ENCODE peak calls at places on chromosome 4, in six cellular contexts. One of them, this sample, is unnamed.

GRCh38 chr4:74189331-74190043 is 31.6 kb downstream of the MTHFD2L start:
- DNase-seq in T1000: no peak
- DNase-seq in NCI-H1694 treated with DMSO at 0.1 percent for 48 hours: peak
- DNase-seq in progenitor cell of endocrine pancreas: no peak
- DNase-seq in NCI-H2171: peak
- DNase-seq in suprapubic skin: no peak
- DNase-seq in this sample: peak

GRCh38 chr4:73533515-73534422 is 52.2 kb downstream of the AFM start:
- DNase-seq in NCI-H1694 treated with DMSO at 0.1 percent for 48 hours: no peak
- DNase-seq in T1000: no peak
- DNase-seq in NCI-H2171: no peak
- DNase-seq in suprapubic skin: no peak
- DNase-seq in progenitor cell of endocrine pancreas: no peak
- DNase-seq in this sample: no peak

GRCh38 chr4:175062183-175062592 is 144.0 kb downstream of the ADAM29 start:
- DNase-seq in suprapubic skin: peak
- DNase-seq in NCI-H1694 treated with DMSO at 0.1 percent for 48 hours: no peak
- DNase-seq in NCI-H2171: no peak
- DNase-seq in T1000: no peak
- DNase-seq in progenitor cell of endocrine pancreas: no peak
- DNase-seq in this sample: no peak

GRCh38 chr4:106369456-106370060 is 980 bp upstream of the GIMD1 start:
- DNase-seq in progenitor cell of endocrine pancreas: no peak
- DNase-seq in suprapubic skin: no peak
- DNase-seq in T1000: peak
- DNase-seq in NCI-H2171: no peak
- DNase-seq in NCI-H1694 treated with DMSO at 0.1 percent for 48 hours: peak
- DNase-seq in this sample: peak

GRCh38 chr4:26150948-26151347 is 169.9 kb upstream of the RBPJ start:
- DNase-seq in T1000: peak
- DNase-seq in NCI-H2171: no peak
- DNase-seq in suprapubic skin: no peak
- DNase-seq in NCI-H1694 treated with DMSO at 0.1 percent for 48 hours: no peak
- DNase-seq in progenitor cell of endocrine pancreas: no peak
- DNase-seq in this sample: peak

GRCh38 chr4:104938624-104939023 is 208.1 kb upstream of the TET2 start:
- DNase-seq in T1000: no peak
- DNase-seq in progenitor cell of endocrine pancreas: no peak
- DNase-seq in NCI-H1694 treated with DMSO at 0.1 percent for 48 hours: no peak
- DNase-seq in suprapubic skin: no peak
- DNase-seq in NCI-H2171: no peak
- DNase-seq in this sample: no peak

GRCh38 chr4:534576-535151 is 35.7 kb downstream of the PIGG start:
- DNase-seq in suprapubic skin: no peak
- DNase-seq in progenitor cell of endocrine pancreas: no peak
- DNase-seq in NCI-H1694 treated with DMSO at 0.1 percent for 48 hours: no peak
- DNase-seq in T1000: no peak
- DNase-seq in NCI-H2171: no peak
- DNase-seq in this sample: no peak

GRCh38 chr4:138458751-138459150 is 216.6 kb upstream of the SLC7A11 start:
- DNase-seq in T1000: no peak
- DNase-seq in NCI-H2171: no peak
- DNase-seq in NCI-H1694 treated with DMSO at 0.1 percent for 48 hours: no peak
- DNase-seq in progenitor cell of endocrine pancreas: no peak
- DNase-seq in suprapubic skin: no peak
- DNase-seq in this sample: no peak

This sample was measured in epithelial cell of esophagus.